ENCODE peak calls at places on chromosomes 12 and 14, in six cellular contexts. C is CD4-positive, alpha-beta T cell; U is progenitor cell of endocrine pancreas; G is NCI-H1092 treated with DMSO at 0.1 percent for 48 hours; P is NCI-H2029; D is A549. F is an unnamed sample.

GRCh38 chr14:87628129-87628528 is 364.9 kb downstream of the GALC start:
- DNase-seq in C (no peak), G (no peak), U (no peak), P (no peak), D (no peak), F (peak; percentile 9)

GRCh38 chr12:25792031-25792430 is 166.5 kb upstream of the RASSF8 start:
- DNase-seq in D (no peak), P (no peak), G (no peak), U (no peak), C (no peak), F (peak; percentile 48)

GRCh38 chr12:89694542-89694941 is 14.1 kb downstream of the ATP2B1 start:
- DNase-seq in D (no peak), P (no peak), G (no peak), U (no peak), C (no peak), F (no peak)

GRCh38 chr14:104632781-104633180 is 28.2 kb upstream of the TMEM179 start:
- DNase-seq in U (no peak), D (no peak), G (no peak), C (no peak), P (no peak), F (no peak)

GRCh38 chr14:102592969-102593840 is 756 bp downstream of the RCOR1 start:
- DNase-seq in P (no peak), U (peak; percentile 52), C (peak; percentile 64), D (peak; percentile 66), G (peak; percentile 40), F (peak; percentile 45)

GRCh38 chr12:68358532-68359485 is 26.6 kb upstream of the MDM1 start:
- DNase-seq in P (no peak), U (no peak), C (peak; percentile 54), G (peak; percentile 27), D (peak; percentile 52), F (peak; percentile 73)

GRCh38 chr14:31945701-31946100 is 131.4 kb upstream of the ARHGAP5 start:
- DNase-seq in U (no peak), D (no peak), C (no peak), P (no peak), G (no peak), F (no peak)

GRCh38 chr14:33039321-33039720 is 100.6 kb downstream of the NPAS3 start:
- DNase-seq in U (peak; percentile 11), G (no peak), C (no peak), D (no peak), P (no peak), F (no peak)

GRCh38 chr12:80939231-80939950 is 1.7 kb upstream of the LIN7A start:
- DNase-seq in C (no peak), P (no peak), D (no peak), U (no peak), G (no peak), F (peak; percentile 37)

GRCh38 chr12:57260366-57260765 is 9.4 kb upstream of the STAC3 start:
- DNase-seq in C (no peak), D (no peak), P (no peak), U (no peak), G (no peak), F (no peak)

GRCh38 chr12:105281694-105282049 is 45.7 kb upstream of the APPL2 start:
- DNase-seq in C (no peak), P (no peak), D (peak; percentile 38), G (no peak), U (no peak), F (no peak)

GRCh38 chr12:105317942-105318614 is 12.4 kb upstream of the C12orf75 start:
- DNase-seq in D (no peak), C (no peak), G (peak; percentile 45), U (no peak), P (peak; percentile 81), F (no peak)

GRCh38 chr12:97794335-97794734 is 331.7 kb downstream of the RMST start:
- DNase-seq in P (no peak), G (no peak), D (no peak), U (no peak), C (no peak), F (no peak)

GRCh38 chr14:91303091-91303923 is 58.8 kb upstream of the GPR68 start:
- DNase-seq in D (peak; percentile 46), C (no peak), P (no peak), U (no peak), G (no peak), F (no peak)

GRCh38 chr12:43238281-43238680 is 313.7 kb downstream of the ADAMTS20 start:
- DNase-seq in G (no peak), P (no peak), U (no peak), D (no peak), C (no peak), F (no peak)

GRCh38 chr12:6314776-6315175 is 4.3 kb downstream of the PLEKHG6 start:
- DNase-seq in C (no peak), D (no peak), P (no peak), U (no peak), G (no peak), F (no peak)

GRCh38 chr12:73180734-73181133 is 908.6 kb downstream of the TRHDE start:
- DNase-seq in C (no peak), U (no peak), G (no peak), D (no peak), P (no peak), F (no peak)

GRCh38 chr12:28578361-28578760 is 388.1 kb downstream of the CCDC91 start:
- DNase-seq in C (no peak), U (no peak), P (no peak), D (no peak), G (no peak), F (no peak)

GRCh38 chr12:29991924-29992323 is 208.2 kb upstream of the TMTC1 start:
- DNase-seq in P (no peak), U (no peak), D (no peak), G (no peak), C (no peak), F (peak; percentile 37)

GRCh38 chr12:128801879-128802391 is 21.8 kb downstream of the SLC15A4 start:
- DNase-seq in D (no peak), G (no peak), P (no peak), U (no peak), C (no peak), F (peak; percentile 53)

GRCh38 chr12:130254476-130255276 is 83.0 kb upstream of the PIWIL1 start:
- DNase-seq in C (no peak), P (peak; percentile 93), D (no peak), G (no peak), U (no peak), F (no peak)

GRCh38 chr12:64044171-64044570 is 177.9 kb downstream of the KICS2 start:
- DNase-seq in U (no peak), C (no peak), P (no peak), G (no peak), D (no peak), F (no peak)

GRCh38 chr14:49314756-49315155 is 271.4 kb downstream of the RPS29 start:
- DNase-seq in G (no peak), D (no peak), C (no peak), P (no peak), U (no peak), F (no peak)

GRCh38 chr12:54211920-54212319 is 23.1 kb upstream of the SMUG1 start:
- DNase-seq in D (no peak), P (no peak), U (no peak), G (no peak), C (no peak), F (no peak)

GRCh38 chr14:92532490-92533163 is 19.0 kb downstream of the RIN3 start:
- DNase-seq in D (no peak), U (no peak), G (no peak), P (no peak), C (no peak), F (no peak)

GRCh38 chr14:56244138-56244789 is 126.1 kb downstream of the PELI2 start:
- DNase-seq in P (no peak), C (no peak), G (no peak), U (no peak), D (no peak), F (peak; percentile 89)

GRCh38 chr12:55681142-55682077 is 26.3 kb downstream of the ITGA7 start:
- DNase-seq in U (peak; percentile 32), D (peak; percentile 90), P (no peak), C (no peak), G (no peak), F (peak; percentile 68)

GRCh38 chr12:110028323-110028722 is 20.0 kb downstream of the C12orf76 start:
- DNase-seq in U (no peak), G (no peak), P (no peak), D (no peak), C (no peak), F (no peak)

GRCh38 chr12:20493924-20494323 is 125.6 kb downstream of the PDE3A start:
- DNase-seq in G (no peak), D (no peak), C (no peak), U (no peak), P (no peak), F (peak; percentile 37)

F was measured in HCEC 1CT.